ENCODE peak calls at places on chromosomes 16 and 17, in seven cellular contexts. V is effector memory CD4-positive, alpha-beta T cell; M is stimulated activated CD8-positive, alpha-beta memory T cell treated with anti-CD3 and anti-CD28 coated beads, Interleukin-4, amount 100 ng/mL, for 1 hour; I is WERI-Rb-1; H is NCI-H1048; Y is EL; K is spleen. B is an unnamed sample.

GRCh38 chr17:65850486-65850885 is 289.0 kb upstream of the AXIN2 start:
- DNase-seq in V (no peak), M (no peak), I (no peak), H (no peak), Y (peak; percentile 13), K (no peak), B (no peak)

GRCh38 chr16:71792176-71792575 is 16.5 kb downstream of the AP1G1 start:
- DNase-seq in V (no peak), M (no peak), I (no peak), H (no peak), Y (no peak), K (no peak), B (no peak)

GRCh38 chr16:21260870-21261791 is 17.0 kb downstream of the CRYM start:
- DNase-seq in V (no peak), M (no peak), I (no peak), H (no peak), Y (peak; percentile 79), K (no peak), B (no peak)

GRCh38 chr17:48340916-48341315 is 89.1 kb downstream of the SKAP1 start:
- DNase-seq in V (no peak), M (no peak), I (no peak), H (no peak), Y (no peak), K (no peak), B (no peak)

GRCh38 chr17:50986989-50987660 is 121.0 kb upstream of the TOB1 start:
- DNase-seq in V (no peak), M (no peak), I (no peak), H (no peak), Y (peak; percentile 38), K (no peak), B (no peak)

GRCh38 chr17:75428775-75429469 is 23.4 kb upstream of the GRB2 start:
- DNase-seq in V (no peak), M (no peak), I (peak; percentile 49), H (no peak), Y (peak; percentile 77), K (no peak), B (no peak)

GRCh38 chr17:47262586-47262985 is 9.0 kb downstream of the ITGB3 start:
- DNase-seq in V (no peak), M (no peak), I (no peak), H (no peak), Y (no peak), K (no peak), B (no peak)

GRCh38 chr17:76865174-76865573 is 3.0 kb upstream of the MGAT5B start:
- DNase-seq in V (no peak), M (no peak), I (no peak), H (no peak), Y (no peak), K (no peak), B (no peak)

GRCh38 chr17:14803781-14804180 is 461.3 kb downstream of the PMP22 start:
- DNase-seq in V (no peak), M (no peak), I (no peak), H (no peak), Y (no peak), K (no peak), B (no peak)

GRCh38 chr16:4016648-4017047 is 99.6 kb downstream of the ADCY9 start:
- DNase-seq in V (no peak), M (no peak), I (no peak), H (no peak), Y (no peak), K (no peak), B (peak; percentile 12)

GRCh38 chr16:4846503-4846900 is 586 bp downstream of the GLYR1 start:
- DNase-seq in V (no peak), M (no peak), I (peak; percentile 54), H (no peak), Y (peak; percentile 57), K (peak; percentile 92), B (no peak)

GRCh38 chr17:49935526-49936210 is 33.3 kb upstream of the DLX4 start:
- DNase-seq in V (no peak), M (no peak), I (peak; percentile 89), H (no peak), Y (no peak), K (no peak), B (no peak)

B was measured in NK-92 treated with Interleukin-12 subunit alpha and Interleukin-12 subunit beta, amount 100 ng/mL, for 24 hours.